ENCODE peak calls at places on chromosomes 13 and 19, in seven cellular contexts. T, K, P, U, F, N and M are unnamed samples.

GRCh38 chr19:18939922-18940775 is 868 bp downstream of the HOMER3 start:
- DNase-seq in T (no peak), F (no peak), N (no peak), K (peak; percentile 87), U (peak; percentile 44), P (no peak), M (no peak)

GRCh38 chr13:107067381-107067780 is 499.4 kb upstream of the ARGLU1 start:
- DNase-seq in T (no peak), P (no peak), K (no peak), F (no peak), U (no peak), N (no peak), M (no peak)

GRCh38 chr13:99911069-99911964 is 60.2 kb downstream of the ZIC5 start:
- DNase-seq in N (no peak), P (no peak), U (no peak), F (no peak), K (peak; percentile 25), T (no peak), M (no peak)

GRCh38 chr19:33384983-33385382 is 11.5 kb downstream of the CEBPG start:
- DNase-seq in T (no peak), P (no peak), N (no peak), K (no peak), F (no peak), U (no peak), M (no peak)

GRCh38 chr19:13861392-13861713 is 15.6 kb upstream of the NANOS3 start:
- DNase-seq in U (no peak), P (no peak), K (no peak), T (no peak), F (no peak), N (no peak), M (no peak)

GRCh38 chr13:75175575-75175974 is 306.4 kb downstream of the TBC1D4 start:
- DNase-seq in K (no peak), F (no peak), U (no peak), T (no peak), P (no peak), N (no peak), M (no peak)

GRCh38 chr13:103145476-103145875 is 79.3 kb upstream of the SLC10A2 start:
- DNase-seq in P (no peak), K (no peak), U (no peak), N (no peak), T (no peak), F (no peak), M (no peak)

GRCh38 chr13:85166891-85167290 is 632.3 kb downstream of the SLITRK6 start:
- DNase-seq in N (no peak), F (no peak), T (no peak), K (no peak), U (no peak), P (no peak), M (no peak)

GRCh38 chr13:34435338-34435737 is 506.7 kb upstream of the NBEA start:
- DNase-seq in K (no peak), N (no peak), P (no peak), F (peak; percentile 21), U (no peak), T (no peak), M (no peak)

GRCh38 chr13:50140153-50140552 is 124.9 kb downstream of the KCNRG start:
- DNase-seq in K (no peak), N (no peak), U (no peak), F (no peak), P (no peak), T (no peak), M (no peak)

GRCh38 chr19:17496337-17496997 is 15.0 kb upstream of the PGLS start:
- DNase-seq in N (peak; percentile 81), T (peak; percentile 90), P (peak; percentile 63), U (peak; percentile 66), K (peak; percentile 94), F (peak; percentile 71), M (peak; percentile 84)

GRCh38 chr13:99322297-99323103 is 15.3 kb upstream of the GPR183 start:
- DNase-seq in N (no peak), K (no peak), U (no peak), T (peak; percentile 24), P (peak; percentile 85), F (no peak), M (no peak)

GRCh38 chr19:44642375-44642774 is 1.3 kb upstream of the PVR start:
- DNase-seq in F (no peak), N (no peak), P (no peak), K (no peak), U (no peak), T (no peak), M (no peak)

GRCh38 chr19:44644391-44645016 is 794 bp downstream of the PVR start:
- DNase-seq in N (peak; percentile 34), T (peak; percentile 26), F (no peak), U (peak; percentile 81), P (no peak), K (peak; percentile 79), M (no peak)

GRCh38 chr19:44641866-44642265 is 1.8 kb upstream of the PVR start:
- DNase-seq in T (no peak), F (no peak), N (no peak), K (no peak), P (no peak), U (no peak), M (no peak)

GRCh38 chr19:44645407-44646048 is 1.8 kb downstream of the PVR start:
- DNase-seq in F (no peak), U (no peak), N (no peak), P (no peak), K (no peak), T (no peak), M (no peak)

DNA sequence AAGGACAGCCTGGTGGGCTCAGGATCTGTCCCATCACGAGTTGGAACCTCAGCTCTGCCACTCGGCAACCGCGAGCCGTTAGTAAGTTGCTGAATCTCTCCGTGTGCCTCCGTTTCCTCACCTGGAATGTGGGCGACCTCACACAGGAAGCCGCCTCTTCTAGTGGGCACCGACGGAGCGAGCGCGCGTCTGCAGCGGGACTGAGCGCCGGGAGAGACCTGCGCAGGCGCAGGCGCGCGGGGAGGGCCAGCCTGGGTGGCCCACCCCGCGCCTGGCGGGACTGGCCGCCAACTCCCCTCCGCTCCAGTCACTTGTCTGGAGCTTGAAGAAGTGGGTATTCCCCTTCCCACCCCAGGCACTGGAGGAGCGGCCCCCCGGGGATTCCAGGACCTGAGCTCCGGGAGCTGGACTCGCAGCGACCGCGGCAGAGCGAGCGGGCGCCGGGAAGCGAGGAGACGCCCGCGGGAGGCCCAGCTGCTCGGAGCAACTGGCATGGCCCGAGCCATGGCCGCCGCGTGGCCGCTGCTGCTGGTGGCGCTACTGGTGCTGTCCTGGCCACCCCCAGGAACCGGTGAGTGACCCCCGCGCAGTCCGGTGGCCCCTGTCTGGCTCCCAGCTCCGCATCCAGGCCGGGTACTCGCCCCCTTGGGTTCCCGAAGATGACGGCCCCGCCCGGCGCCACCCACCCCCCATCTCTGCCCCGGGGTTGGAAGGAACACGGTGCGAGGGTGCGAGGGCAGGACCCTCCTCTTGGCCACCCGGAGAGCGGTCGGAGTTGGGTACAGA is at the start of gene PVR:
- DNase-seq in T (peak; percentile 76), U (peak; percentile 98), F (no peak), K (peak; percentile 75), P (no peak), N (peak; percentile 50), M (peak; percentile 63)
- TF ChIP-seq REST in T (no peak), U (no peak), F (no peak), K (no peak), P (no peak), N (no peak), M (peak; percentile 11)

DNA sequence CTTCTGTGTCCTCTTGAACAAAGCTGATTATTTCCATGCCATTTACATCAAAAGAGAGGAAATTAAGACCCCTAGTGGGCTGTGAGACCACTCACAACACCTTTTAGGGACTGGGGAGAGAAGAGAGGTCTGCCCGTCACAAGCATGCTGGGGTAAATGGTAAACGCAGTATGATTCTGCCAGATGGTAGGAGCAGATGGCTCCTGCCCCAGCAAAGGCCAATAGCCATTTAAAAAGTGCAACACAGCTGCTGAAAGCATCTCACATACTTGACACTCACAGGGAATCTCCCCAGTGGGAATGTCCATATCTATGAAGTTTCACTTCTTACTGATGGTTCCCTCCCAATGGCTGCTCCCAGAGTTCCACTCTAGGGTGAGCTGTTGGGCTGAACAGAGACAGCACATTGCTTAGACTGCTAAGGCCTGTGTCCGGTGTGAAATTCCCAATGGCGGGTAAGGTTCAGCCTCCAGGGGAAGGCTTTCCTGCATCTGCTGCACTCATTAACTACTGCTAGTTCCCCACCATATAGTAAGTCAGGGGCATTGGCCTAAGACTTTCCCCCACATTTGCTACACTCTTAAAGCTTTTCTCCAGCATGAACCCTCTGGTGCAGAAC is 7.4 kb downstream of the ZNF671 start:
- DNase-seq in U (no peak), T (no peak), F (no peak), P (no peak), K (no peak), N (no peak), M (no peak)
- TF ChIP-seq REST in U (no peak), T (no peak), F (no peak), P (no peak), K (no peak), N (no peak), M (no peak)

DNA sequence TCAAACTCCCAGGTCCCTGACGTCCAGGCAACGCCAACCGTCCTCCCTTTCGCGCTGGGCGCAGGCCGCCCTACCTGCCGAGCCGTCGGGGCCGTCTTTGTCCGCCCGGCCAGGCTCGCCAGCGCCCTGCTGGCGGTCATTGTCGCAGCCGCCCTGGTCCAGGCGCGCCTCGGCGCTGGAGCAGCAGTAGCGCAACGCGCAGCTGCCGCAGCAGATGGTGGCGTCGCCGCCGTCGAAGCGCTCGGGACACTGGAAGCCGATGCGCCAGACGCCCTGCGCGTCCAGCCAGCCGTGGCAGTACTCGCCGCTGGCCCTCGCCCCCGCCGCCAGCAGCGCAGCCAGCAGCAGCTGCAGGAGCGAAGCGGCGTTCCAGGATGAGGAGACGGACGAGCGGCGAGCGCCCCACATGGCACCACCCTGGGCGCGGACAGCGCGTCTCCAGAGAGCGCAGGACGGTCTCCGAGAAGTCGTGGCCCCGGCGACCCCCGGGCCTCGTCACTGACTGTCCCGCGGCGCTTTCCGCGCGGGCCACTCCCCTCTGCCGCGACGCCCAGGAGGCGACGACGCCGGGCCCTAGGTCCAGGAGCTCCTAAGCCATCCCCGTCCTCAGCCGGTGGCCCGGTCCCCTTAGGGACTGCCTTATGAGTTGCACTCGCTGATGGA is 1.1 kb downstream of the SHISA2 start:
- DNase-seq in P (no peak), F (no peak), N (no peak), U (no peak), T (no peak), K (peak; percentile 79), M (no peak)
- TF ChIP-seq REST in P (no peak), F (no peak), N (no peak), U (no peak), T (no peak), K (no peak), M (no peak)

DNA sequence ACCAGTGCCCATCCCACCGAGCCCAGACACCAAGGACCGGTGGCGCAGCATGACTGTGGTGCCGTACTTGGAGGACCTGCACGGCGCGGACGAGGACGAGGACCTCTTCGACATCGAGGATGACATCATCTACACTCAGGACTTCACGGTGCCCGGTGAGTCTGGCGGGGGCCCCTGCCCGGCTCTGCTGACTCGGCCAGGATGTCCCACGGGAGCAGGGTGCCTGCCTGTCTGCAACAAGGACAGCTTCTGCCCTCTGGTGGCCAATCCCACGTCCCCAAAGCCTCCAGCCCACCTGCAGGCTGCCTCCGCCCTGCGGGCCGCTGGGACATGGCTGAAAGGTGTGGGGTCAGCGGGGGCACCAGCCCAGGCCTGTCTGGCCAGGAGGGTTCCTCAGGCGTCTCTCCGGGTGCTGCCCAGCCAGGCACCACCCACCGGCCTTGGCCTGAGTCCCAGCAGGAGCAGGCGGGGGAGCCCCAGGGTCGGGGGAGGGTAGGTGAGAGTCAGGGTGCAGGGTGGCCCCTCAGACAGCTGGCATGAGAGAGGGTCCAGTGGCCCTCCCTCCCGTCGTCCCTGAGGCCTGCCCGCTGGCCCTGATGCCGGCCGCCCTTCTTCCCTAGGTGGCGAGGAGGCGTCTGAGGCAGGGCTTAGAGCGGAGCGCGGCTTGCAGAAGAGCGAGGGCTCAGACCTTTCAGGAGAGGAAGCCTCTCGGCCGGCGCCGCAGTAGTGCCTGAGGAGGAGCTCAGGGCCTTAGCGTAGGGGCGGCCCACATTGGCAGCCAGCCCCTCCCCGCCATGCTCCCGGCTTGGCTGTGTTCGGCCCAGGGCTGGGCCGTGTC is 14.6 kb downstream of the CBARP start:
- DNase-seq in N (no peak), F (no peak), U (no peak), P (no peak), K (peak; percentile 81), T (peak; percentile 55), M (no peak)
- TF ChIP-seq REST in N (no peak), F (no peak), U (no peak), P (no peak), K (no peak), T (no peak), M (no peak)